ENCODE peak calls at places on chromosomes 1 and 21, in five cellular contexts. S is GM03348; U is cardiac fibroblast; F is EL; D is stimulated activated CD8-positive, alpha-beta memory T cell treated with anti-CD3 and anti-CD28 coated beads, Interleukin-2, amount 100 ng/mL, for 1 hour. V is an unnamed sample.
A peak's percentile ranks its signal among the peaks of the same experiment; 100 is the strongest.

GRCh38 chr1:159056069-159056698 is 20.4 kb downstream of the AIM2 start:
- DNase-seq in S (no peak), U (no peak), F (no peak), D (no peak), V (no peak)

GRCh38 chr21:42213082-42213774 is 5.7 kb upstream of the ABCG1 start:
- DNase-seq in S (no peak), U (no peak), F (no peak), D (no peak), V (no peak)

GRCh38 chr1:30540611-30541192 is 182.7 kb downstream of the MATN1 start:
- DNase-seq in S (no peak), U (no peak), F (no peak), D (no peak), V (no peak)

GRCh38 chr1:1219341-1219740 is 5.4 kb upstream of the TNFRSF4 start:
- DNase-seq in S (no peak), U (no peak), F (no peak), D (no peak), V (peak; percentile 63)

GRCh38 chr1:116908821-116909510 is 750 bp upstream of the PTGFRN start:
- DNase-seq in S (no peak), U (no peak), F (no peak), D (no peak), V (no peak)

GRCh38 chr1:75257424-75257823 is 123.2 kb downstream of the LHX8 start:
- DNase-seq in S (no peak), U (no peak), F (no peak), D (no peak), V (no peak)

GRCh38 chr21:15841856-15842564 is 112.2 kb downstream of the USP25 start:
- DNase-seq in S (peak; percentile 33), U (peak; percentile 83), F (peak; percentile 81), D (no peak), V (no peak)

GRCh38 chr1:24142546-24143431 is at the start of gene IL22RA1:
- DNase-seq in S (peak; percentile 75), U (peak; percentile 19), F (peak; percentile 27), D (no peak), V (no peak)

GRCh38 chr1:225691377-225691776 is 38.5 kb upstream of the ENAH start:
- DNase-seq in S (no peak), U (peak; percentile 40), F (no peak), D (no peak), V (no peak)

GRCh38 chr1:26145041-26145959 is 13.6 kb upstream of the FAM110D start:
- DNase-seq in S (peak; percentile 88), U (peak; percentile 89), F (peak; percentile 79), D (peak; percentile 47), V (peak; percentile 69)

GRCh38 chr1:169764919-169765318 is 29.8 kb downstream of the METTL18 start:
- DNase-seq in S (no peak), U (no peak), F (no peak), D (no peak), V (no peak)

GRCh38 chr1:216599851-216600250 is 123.4 kb downstream of the ESRRG start:
- DNase-seq in S (no peak), U (no peak), F (no peak), D (no peak), V (no peak)

GRCh38 chr1:177423083-177423482 is 252.3 kb downstream of the BRINP2 start:
- DNase-seq in S (no peak), U (no peak), F (no peak), D (no peak), V (no peak)

GRCh38 chr1:67792756-67793475 is 40.4 kb downstream of the GNG12 start:
- DNase-seq in S (no peak), U (peak; percentile 29), F (no peak), D (no peak), V (no peak)

GRCh38 chr21:44298301-44298700 is 1.6 kb upstream of the PFKL start:
- DNase-seq in S (no peak), U (peak; percentile 22), F (peak; percentile 14), D (no peak), V (no peak)

GRCh38 chr1:210915890-210916507 is 217.9 kb downstream of the KCNH1 start:
- DNase-seq in S (no peak), U (peak; percentile 0), F (no peak), D (no peak), V (no peak)

GRCh38 chr1:10857689-10858088 is 61.2 kb upstream of the CASZ1 start:
- DNase-seq in S (no peak), U (no peak), F (no peak), D (no peak), V (no peak)

GRCh38 chr1:200178340-200178739 is 150.8 kb downstream of the NR5A2 start:
- DNase-seq in S (peak; percentile 34), U (peak; percentile 38), F (no peak), D (no peak), V (no peak)

V was measured in central memory CD4-positive, alpha-beta T cell.